ENCODE peak calls at places on chromosomes 5 and 9, in ten cellular contexts. One of them, this sample, is unnamed.

GRCh38 chr5:150579462-150580400 is 60.7 kb upstream of the SYNPO start:
- DNase-seq in gastrocnemius medialis: peak
- DNase-seq in tibial nerve: no peak
- DNase-seq in A549: no peak
- DNase-seq in body of pancreas: no peak
- DNase-seq in heart left ventricle: no peak
- DNase-seq in prostate gland: no peak
- DNase-seq in K562: no peak
- DNase-seq in stomach: no peak
- DNase-seq in breast epithelium: no peak
- DNase-seq in this sample: no peak

GRCh38 chr9:108035485-108035884 is 545.9 kb upstream of the KLF4 start:
- DNase-seq in stomach: no peak
- DNase-seq in tibial nerve: no peak
- DNase-seq in gastrocnemius medialis: no peak
- DNase-seq in heart left ventricle: no peak
- DNase-seq in prostate gland: no peak
- DNase-seq in body of pancreas: no peak
- DNase-seq in K562: no peak
- DNase-seq in A549: no peak
- DNase-seq in breast epithelium: no peak
- DNase-seq in this sample: peak

GRCh38 chr5:57735754-57736153 is 253.1 kb upstream of the ACTBL2 start:
- DNase-seq in prostate gland: no peak
- DNase-seq in heart left ventricle: no peak
- DNase-seq in breast epithelium: no peak
- DNase-seq in A549: peak
- DNase-seq in K562: no peak
- DNase-seq in tibial nerve: no peak
- DNase-seq in stomach: no peak
- DNase-seq in body of pancreas: no peak
- DNase-seq in gastrocnemius medialis: no peak
- DNase-seq in this sample: no peak

GRCh38 chr5:24630925-24631324 is 13.9 kb downstream of the CDH10 start:
- DNase-seq in body of pancreas: no peak
- DNase-seq in breast epithelium: no peak
- DNase-seq in prostate gland: no peak
- DNase-seq in gastrocnemius medialis: no peak
- DNase-seq in stomach: no peak
- DNase-seq in A549: no peak
- DNase-seq in K562: no peak
- DNase-seq in tibial nerve: no peak
- DNase-seq in heart left ventricle: no peak
- DNase-seq in this sample: no peak

GRCh38 chr5:174093132-174093531 is 47.6 kb downstream of the NSG2 start:
- DNase-seq in stomach: no peak
- DNase-seq in heart left ventricle: no peak
- DNase-seq in body of pancreas: no peak
- DNase-seq in K562: no peak
- DNase-seq in gastrocnemius medialis: no peak
- DNase-seq in prostate gland: no peak
- DNase-seq in tibial nerve: no peak
- DNase-seq in A549: no peak
- DNase-seq in breast epithelium: no peak
- DNase-seq in this sample: no peak

GRCh38 chr9:134836406-134836970 is 44.1 kb upstream of the FCN2 start:
- DNase-seq in A549: no peak
- DNase-seq in K562: no peak
- DNase-seq in body of pancreas: no peak
- DNase-seq in tibial nerve: no peak
- DNase-seq in stomach: no peak
- DNase-seq in breast epithelium: no peak
- DNase-seq in prostate gland: no peak
- DNase-seq in gastrocnemius medialis: no peak
- DNase-seq in heart left ventricle: no peak
- DNase-seq in this sample: no peak

GRCh38 chr5:125235995-125236394 is 489.6 kb upstream of the ZNF608 start:
- DNase-seq in tibial nerve: no peak
- DNase-seq in gastrocnemius medialis: no peak
- DNase-seq in K562: no peak
- DNase-seq in prostate gland: no peak
- DNase-seq in body of pancreas: no peak
- DNase-seq in heart left ventricle: no peak
- DNase-seq in breast epithelium: no peak
- DNase-seq in stomach: no peak
- DNase-seq in A549: no peak
- DNase-seq in this sample: no peak

GRCh38 chr5:106097308-106097707 is 1573.4 kb downstream of the EFNA5 start:
- DNase-seq in A549: no peak
- DNase-seq in stomach: no peak
- DNase-seq in prostate gland: no peak
- DNase-seq in gastrocnemius medialis: no peak
- DNase-seq in K562: no peak
- DNase-seq in breast epithelium: no peak
- DNase-seq in heart left ventricle: no peak
- DNase-seq in tibial nerve: no peak
- DNase-seq in body of pancreas: no peak
- DNase-seq in this sample: no peak

GRCh38 chr5:56763711-56764466 is 51.5 kb upstream of the MAP3K1 start:
- DNase-seq in heart left ventricle: no peak
- DNase-seq in breast epithelium: peak
- DNase-seq in K562: peak
- DNase-seq in tibial nerve: no peak
- DNase-seq in gastrocnemius medialis: no peak
- DNase-seq in prostate gland: peak
- DNase-seq in stomach: no peak
- DNase-seq in body of pancreas: peak
- DNase-seq in A549: no peak
- DNase-seq in this sample: no peak

DNA sequence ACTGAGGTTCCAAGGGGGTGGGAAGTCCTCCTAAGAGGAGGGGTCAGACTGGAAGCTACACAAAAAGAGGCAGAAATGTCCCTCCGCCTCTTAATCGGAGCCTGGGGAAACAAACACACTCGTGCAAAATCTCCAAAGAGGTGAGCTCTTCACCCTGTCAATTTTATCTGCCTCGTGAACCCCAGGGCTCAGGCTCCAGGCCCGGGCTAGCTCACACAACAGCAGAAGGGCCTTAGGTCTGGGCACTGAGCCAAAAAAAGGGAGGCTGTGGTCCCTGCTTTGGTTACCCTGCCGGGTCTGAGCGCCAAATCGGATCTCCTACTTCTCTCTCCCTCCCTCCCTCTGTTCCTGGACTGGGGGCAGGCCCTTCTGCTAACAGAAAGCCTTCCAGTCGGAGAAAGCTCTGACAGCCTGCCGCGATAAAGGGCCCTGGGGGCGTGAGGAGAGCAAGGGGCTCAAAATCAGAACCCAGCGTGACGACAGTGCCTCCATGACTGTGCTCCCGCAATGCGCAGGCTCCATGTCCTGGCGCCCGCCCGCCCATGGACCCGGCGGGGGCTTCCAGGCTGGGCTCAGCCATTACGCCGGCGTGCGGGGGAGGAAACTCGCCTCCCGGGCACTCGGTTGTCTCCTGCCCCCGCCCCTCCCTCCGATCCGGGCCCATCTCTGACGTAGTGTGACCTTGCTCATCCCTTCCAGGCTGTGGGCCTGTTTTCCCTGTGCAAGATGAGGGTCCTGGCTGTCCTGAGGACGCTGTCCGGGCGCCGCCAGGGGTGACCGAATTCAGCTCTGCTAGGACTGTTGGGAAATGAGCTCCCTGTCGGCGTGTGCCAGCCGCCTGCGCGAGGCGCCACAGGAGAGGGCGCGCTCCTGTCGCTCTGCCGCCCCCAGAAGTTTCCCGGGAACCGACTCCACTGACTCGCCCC is 865 bp upstream of the SLC22A4 start:
- DNase-seq in gastrocnemius medialis: peak
- DNase-seq in K562: peak
- DNase-seq in breast epithelium: peak
- DNase-seq in stomach: peak
- DNase-seq in prostate gland: peak
- DNase-seq in heart left ventricle: peak
- DNase-seq in tibial nerve: peak
- DNase-seq in body of pancreas: peak
- DNase-seq in A549: peak
- DNase-seq in this sample: peak
- TF ChIP-seq POLR2A in gastrocnemius medialis: no peak
- TF ChIP-seq POLR2A in K562: no peak
- TF ChIP-seq POLR2A in breast epithelium: no peak
- TF ChIP-seq POLR2A in stomach: no peak
- TF ChIP-seq POLR2A in prostate gland: peak
- TF ChIP-seq POLR2A in heart left ventricle: no peak
- TF ChIP-seq POLR2A in tibial nerve: no peak
- TF ChIP-seq POLR2A in body of pancreas: peak
- TF ChIP-seq POLR2A in A549: peak
- TF ChIP-seq POLR2A in this sample: no peak

GRCh38 chr9:69495331-69495730 is 170.3 kb downstream of the ENTREP1 start:
- DNase-seq in tibial nerve: no peak
- DNase-seq in K562: no peak
- DNase-seq in body of pancreas: no peak
- DNase-seq in heart left ventricle: no peak
- DNase-seq in stomach: no peak
- DNase-seq in breast epithelium: no peak
- DNase-seq in prostate gland: no peak
- DNase-seq in gastrocnemius medialis: no peak
- DNase-seq in A549: no peak
- DNase-seq in this sample: no peak
- H3K4me3 ChIP-seq in tibial nerve: no peak
- H3K4me3 ChIP-seq in K562: no peak
- H3K4me3 ChIP-seq in body of pancreas: no peak
- H3K4me3 ChIP-seq in heart left ventricle: no peak
- H3K4me3 ChIP-seq in stomach: no peak
- H3K4me3 ChIP-seq in breast epithelium: no peak
- H3K4me3 ChIP-seq in prostate gland: no peak
- H3K4me3 ChIP-seq in gastrocnemius medialis: no peak
- H3K4me3 ChIP-seq in A549: no peak
- H3K4me3 ChIP-seq in this sample: no peak

DNA sequence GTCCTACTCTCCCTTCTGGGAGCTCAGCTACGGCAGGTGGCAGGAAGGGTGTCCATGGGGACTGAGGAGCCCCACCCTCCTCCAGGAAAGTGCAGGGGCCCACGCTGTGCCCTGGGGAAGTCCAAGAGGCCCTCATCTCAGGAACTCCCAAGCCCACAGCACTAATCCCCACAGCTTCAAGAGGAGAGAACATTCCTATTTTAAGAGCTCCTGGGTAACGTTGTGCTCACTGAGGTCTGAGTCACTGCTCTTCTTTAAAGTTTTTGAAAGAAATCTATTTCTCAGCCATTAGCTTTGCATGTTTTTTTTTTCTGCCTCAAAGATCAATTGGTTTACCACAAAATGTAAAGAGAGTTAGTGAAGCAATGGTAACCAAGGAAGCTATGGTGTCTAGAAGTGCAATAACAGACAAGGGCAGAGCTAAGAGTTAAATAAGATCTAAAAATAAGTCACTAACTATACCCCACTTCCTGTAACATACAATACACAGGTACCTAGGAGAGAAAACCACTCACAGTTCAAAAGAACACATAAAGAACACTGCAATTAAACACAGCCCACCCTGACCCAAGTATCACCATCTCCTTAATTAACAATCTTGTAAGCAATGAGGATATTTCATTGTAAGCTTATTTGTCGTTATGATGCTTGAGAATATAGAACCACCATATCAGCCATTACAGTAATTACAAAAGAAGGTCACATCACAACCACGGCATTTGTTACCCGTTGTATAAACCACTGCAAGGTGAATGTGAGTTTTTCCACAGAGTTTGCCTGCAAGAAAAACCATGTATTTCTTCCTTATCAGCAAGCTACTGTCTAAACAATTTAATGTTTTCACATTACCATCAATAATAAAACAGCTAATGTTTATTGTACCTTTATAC is 382.3 kb upstream of the SLC30A5 start:
- DNase-seq in gastrocnemius medialis: peak
- DNase-seq in tibial nerve: no peak
- DNase-seq in breast epithelium: no peak
- DNase-seq in heart left ventricle: no peak
- DNase-seq in K562: no peak
- DNase-seq in A549: no peak
- DNase-seq in stomach: no peak
- DNase-seq in body of pancreas: no peak
- DNase-seq in prostate gland: no peak
- DNase-seq in this sample: peak
- H3K27ac ChIP-seq in gastrocnemius medialis: peak
- H3K27ac ChIP-seq in tibial nerve: no peak
- H3K27ac ChIP-seq in breast epithelium: no peak
- H3K27ac ChIP-seq in heart left ventricle: peak
- H3K27ac ChIP-seq in K562: no peak
- H3K27ac ChIP-seq in A549: no peak
- H3K27ac ChIP-seq in stomach: no peak
- H3K27ac ChIP-seq in body of pancreas: no peak
- H3K27ac ChIP-seq in prostate gland: no peak
- H3K27ac ChIP-seq in this sample: no peak

GRCh38 chr9:136569526-136570148 is 23.8 kb upstream of the NOTCH1 start:
- DNase-seq in tibial nerve: no peak
- DNase-seq in breast epithelium: no peak
- DNase-seq in gastrocnemius medialis: no peak
- DNase-seq in body of pancreas: no peak
- DNase-seq in A549: no peak
- DNase-seq in heart left ventricle: no peak
- DNase-seq in K562: no peak
- DNase-seq in prostate gland: no peak
- DNase-seq in stomach: no peak
- DNase-seq in this sample: no peak
- TF ChIP-seq POLR2A in tibial nerve: no peak
- TF ChIP-seq POLR2A in breast epithelium: no peak
- TF ChIP-seq POLR2A in gastrocnemius medialis: no peak
- TF ChIP-seq POLR2A in body of pancreas: no peak
- TF ChIP-seq POLR2A in A549: no peak
- TF ChIP-seq POLR2A in heart left ventricle: no peak
- TF ChIP-seq POLR2A in K562: no peak
- TF ChIP-seq POLR2A in prostate gland: no peak
- TF ChIP-seq POLR2A in stomach: peak
- TF ChIP-seq POLR2A in this sample: no peak

This sample was measured in esophagus muscularis mucosa.